ENCODE peak calls at places on chromosomes 3 and 15, in nine cellular contexts. One of them, this sample, is unnamed.

GRCh38 chr3:177468816-177469590 is 271.7 kb upstream of the TBL1XR1 start:
- DNase-seq in dermis microvascular lymphatic vessel endothelial cell: no peak
- DNase-seq in endothelial cell: no peak
- DNase-seq in NAMALWA: no peak
- DNase-seq in left cardiac atrium: no peak
- DNase-seq in H54: no peak
- DNase-seq in A549: no peak
- DNase-seq in neural crest cell: no peak
- DNase-seq in GM20000: no peak
- DNase-seq in this sample: no peak

GRCh38 chr3:119645813-119646212 is 14.6 kb downstream of the POPDC2 start:
- DNase-seq in dermis microvascular lymphatic vessel endothelial cell: no peak
- DNase-seq in endothelial cell: no peak
- DNase-seq in NAMALWA: no peak
- DNase-seq in left cardiac atrium: no peak
- DNase-seq in H54: no peak
- DNase-seq in A549: no peak
- DNase-seq in neural crest cell: no peak
- DNase-seq in GM20000: no peak
- DNase-seq in this sample: no peak

GRCh38 chr15:74541494-74542191 is 623 bp downstream of the ARID3B start:
- DNase-seq in dermis microvascular lymphatic vessel endothelial cell: peak
- DNase-seq in endothelial cell: peak
- DNase-seq in NAMALWA: peak
- DNase-seq in left cardiac atrium: peak
- DNase-seq in H54: no peak
- DNase-seq in A549: no peak
- DNase-seq in neural crest cell: peak
- DNase-seq in GM20000: peak
- DNase-seq in this sample: peak

GRCh38 chr3:105791134-105791533 is 77.7 kb downstream of the CBLB start:
- DNase-seq in dermis microvascular lymphatic vessel endothelial cell: no peak
- DNase-seq in endothelial cell: no peak
- DNase-seq in NAMALWA: no peak
- DNase-seq in left cardiac atrium: no peak
- DNase-seq in H54: no peak
- DNase-seq in A549: no peak
- DNase-seq in neural crest cell: no peak
- DNase-seq in GM20000: no peak
- DNase-seq in this sample: peak

GRCh38 chr15:29708519-29708918 is 113.7 kb downstream of the TJP1 start:
- DNase-seq in dermis microvascular lymphatic vessel endothelial cell: no peak
- DNase-seq in endothelial cell: no peak
- DNase-seq in NAMALWA: no peak
- DNase-seq in left cardiac atrium: no peak
- DNase-seq in H54: no peak
- DNase-seq in A549: no peak
- DNase-seq in neural crest cell: no peak
- DNase-seq in GM20000: no peak
- DNase-seq in this sample: no peak

GRCh38 chr15:95556866-95557225 is 773.7 kb upstream of the NR2F2 start:
- DNase-seq in dermis microvascular lymphatic vessel endothelial cell: peak
- DNase-seq in endothelial cell: no peak
- DNase-seq in NAMALWA: no peak
- DNase-seq in left cardiac atrium: peak
- DNase-seq in H54: no peak
- DNase-seq in A549: no peak
- DNase-seq in neural crest cell: no peak
- DNase-seq in GM20000: no peak
- DNase-seq in this sample: peak

GRCh38 chr3:71005797-71006321 is 577.7 kb downstream of the FOXP1 start:
- DNase-seq in dermis microvascular lymphatic vessel endothelial cell: peak
- DNase-seq in endothelial cell: no peak
- DNase-seq in NAMALWA: no peak
- DNase-seq in left cardiac atrium: no peak
- DNase-seq in H54: no peak
- DNase-seq in A549: no peak
- DNase-seq in neural crest cell: no peak
- DNase-seq in GM20000: no peak
- DNase-seq in this sample: no peak

GRCh38 chr15:52010633-52011595 is 8.1 kb upstream of the MAPK6 start:
- DNase-seq in dermis microvascular lymphatic vessel endothelial cell: peak
- DNase-seq in endothelial cell: no peak
- DNase-seq in NAMALWA: no peak
- DNase-seq in left cardiac atrium: no peak
- DNase-seq in H54: no peak
- DNase-seq in A549: peak
- DNase-seq in neural crest cell: no peak
- DNase-seq in GM20000: peak
- DNase-seq in this sample: peak

GRCh38 chr3:52281980-52282801 is 3.7 kb upstream of the WDR82 start:
- DNase-seq in dermis microvascular lymphatic vessel endothelial cell: no peak
- DNase-seq in endothelial cell: no peak
- DNase-seq in NAMALWA: no peak
- DNase-seq in left cardiac atrium: no peak
- DNase-seq in H54: no peak
- DNase-seq in A549: no peak
- DNase-seq in neural crest cell: no peak
- DNase-seq in GM20000: no peak
- DNase-seq in this sample: no peak

GRCh38 chr15:57109005-57109404 is 190.6 kb downstream of the TCF12 start:
- DNase-seq in dermis microvascular lymphatic vessel endothelial cell: no peak
- DNase-seq in endothelial cell: no peak
- DNase-seq in NAMALWA: peak
- DNase-seq in left cardiac atrium: no peak
- DNase-seq in H54: no peak
- DNase-seq in A549: no peak
- DNase-seq in neural crest cell: no peak
- DNase-seq in GM20000: no peak
- DNase-seq in this sample: no peak

GRCh38 chr15:45469027-45469426 is 53.5 kb downstream of the SLC30A4 start:
- DNase-seq in dermis microvascular lymphatic vessel endothelial cell: no peak
- DNase-seq in endothelial cell: no peak
- DNase-seq in NAMALWA: no peak
- DNase-seq in left cardiac atrium: no peak
- DNase-seq in H54: no peak
- DNase-seq in A549: no peak
- DNase-seq in neural crest cell: no peak
- DNase-seq in GM20000: no peak
- DNase-seq in this sample: no peak

GRCh38 chr15:98561169-98561941 is 87.0 kb upstream of the IGF1R start:
- DNase-seq in dermis microvascular lymphatic vessel endothelial cell: no peak
- DNase-seq in endothelial cell: no peak
- DNase-seq in NAMALWA: no peak
- DNase-seq in left cardiac atrium: no peak
- DNase-seq in H54: no peak
- DNase-seq in A549: no peak
- DNase-seq in neural crest cell: no peak
- DNase-seq in GM20000: no peak
- DNase-seq in this sample: no peak

GRCh38 chr15:40151499-40151898 is 9.4 kb upstream of the BUB1B start:
- DNase-seq in dermis microvascular lymphatic vessel endothelial cell: no peak
- DNase-seq in endothelial cell: no peak
- DNase-seq in NAMALWA: no peak
- DNase-seq in left cardiac atrium: no peak
- DNase-seq in H54: no peak
- DNase-seq in A549: no peak
- DNase-seq in neural crest cell: no peak
- DNase-seq in GM20000: no peak
- DNase-seq in this sample: no peak

GRCh38 chr15:75235760-75236729 is 22.1 kb upstream of the GOLGA6C start:
- DNase-seq in dermis microvascular lymphatic vessel endothelial cell: no peak
- DNase-seq in endothelial cell: no peak
- DNase-seq in NAMALWA: no peak
- DNase-seq in left cardiac atrium: no peak
- DNase-seq in H54: no peak
- DNase-seq in A549: no peak
- DNase-seq in neural crest cell: no peak
- DNase-seq in GM20000: peak
- DNase-seq in this sample: no peak

GRCh38 chr3:112519424-112520001 is 20.2 kb upstream of the BTLA start:
- DNase-seq in dermis microvascular lymphatic vessel endothelial cell: peak
- DNase-seq in endothelial cell: peak
- DNase-seq in NAMALWA: peak
- DNase-seq in left cardiac atrium: no peak
- DNase-seq in H54: peak
- DNase-seq in A549: peak
- DNase-seq in neural crest cell: no peak
- DNase-seq in GM20000: peak
- DNase-seq in this sample: peak

GRCh38 chr3:37266809-37267208 is 92.4 kb upstream of the LRRFIP2 start:
- DNase-seq in dermis microvascular lymphatic vessel endothelial cell: no peak
- DNase-seq in endothelial cell: no peak
- DNase-seq in NAMALWA: no peak
- DNase-seq in left cardiac atrium: no peak
- DNase-seq in H54: no peak
- DNase-seq in A549: no peak
- DNase-seq in neural crest cell: no peak
- DNase-seq in GM20000: no peak
- DNase-seq in this sample: no peak

GRCh38 chr3:71010731-71011455 is 572.6 kb downstream of the FOXP1 start:
- DNase-seq in dermis microvascular lymphatic vessel endothelial cell: no peak
- DNase-seq in endothelial cell: no peak
- DNase-seq in NAMALWA: peak
- DNase-seq in left cardiac atrium: no peak
- DNase-seq in H54: no peak
- DNase-seq in A549: no peak
- DNase-seq in neural crest cell: no peak
- DNase-seq in GM20000: peak
- DNase-seq in this sample: no peak

GRCh38 chr3:49745986-49746385 is 22.2 kb upstream of the GMPPB start:
- DNase-seq in dermis microvascular lymphatic vessel endothelial cell: peak
- DNase-seq in endothelial cell: no peak
- DNase-seq in NAMALWA: no peak
- DNase-seq in left cardiac atrium: no peak
- DNase-seq in H54: no peak
- DNase-seq in A549: no peak
- DNase-seq in neural crest cell: no peak
- DNase-seq in GM20000: no peak
- DNase-seq in this sample: peak

GRCh38 chr3:179840985-179841384 is 188.1 kb downstream of the USP13 start:
- DNase-seq in dermis microvascular lymphatic vessel endothelial cell: peak
- DNase-seq in endothelial cell: no peak
- DNase-seq in NAMALWA: no peak
- DNase-seq in left cardiac atrium: peak
- DNase-seq in H54: peak
- DNase-seq in A549: peak
- DNase-seq in neural crest cell: no peak
- DNase-seq in GM20000: no peak
- DNase-seq in this sample: peak

GRCh38 chr3:180036678-180037455 is at the start of gene PEX5L:
- DNase-seq in dermis microvascular lymphatic vessel endothelial cell: peak
- DNase-seq in endothelial cell: peak
- DNase-seq in NAMALWA: no peak
- DNase-seq in left cardiac atrium: peak
- DNase-seq in H54: no peak
- DNase-seq in A549: no peak
- DNase-seq in neural crest cell: peak
- DNase-seq in GM20000: peak
- DNase-seq in this sample: peak